ENCODE peak calls at places on chromosomes 2 and 18, in six cellular contexts. One of them, this sample, is unnamed.

GRCh38 chr18:32301976-32302743 is 112.3 kb downstream of the MEP1B start:
- DNase-seq in lower lobe of right lung: no peak
- DNase-seq in right atrium auricular region: no peak
- DNase-seq in heart right ventricle: no peak
- DNase-seq in GM23338: no peak
- DNase-seq in tibial nerve: no peak
- DNase-seq in this sample: no peak

GRCh38 chr18:6428851-6429395 is 14.2 kb upstream of the L3MBTL4 start:
- DNase-seq in tibial nerve: no peak
- DNase-seq in GM23338: no peak
- DNase-seq in right atrium auricular region: no peak
- DNase-seq in heart right ventricle: no peak
- DNase-seq in lower lobe of right lung: no peak
- DNase-seq in this sample: no peak

GRCh38 chr2:215886026-215886425 is 127.3 kb downstream of the MREG start:
- DNase-seq in right atrium auricular region: no peak
- DNase-seq in tibial nerve: no peak
- DNase-seq in heart right ventricle: no peak
- DNase-seq in GM23338: no peak
- DNase-seq in lower lobe of right lung: no peak
- DNase-seq in this sample: no peak

GRCh38 chr2:240300261-240300821 is 135.1 kb upstream of the GPC1 start:
- DNase-seq in lower lobe of right lung: no peak
- DNase-seq in tibial nerve: no peak
- DNase-seq in heart right ventricle: no peak
- DNase-seq in GM23338: no peak
- DNase-seq in right atrium auricular region: peak
- DNase-seq in this sample: peak

GRCh38 chr2:33477473-33478468 is 1.3 kb downstream of the RASGRP3 start:
- DNase-seq in GM23338: no peak
- DNase-seq in heart right ventricle: no peak
- DNase-seq in right atrium auricular region: peak
- DNase-seq in tibial nerve: no peak
- DNase-seq in lower lobe of right lung: peak
- DNase-seq in this sample: no peak

GRCh38 chr2:10222-10875 is 36.0 kb downstream of the FAM110C start:
- DNase-seq in right atrium auricular region: no peak
- DNase-seq in GM23338: no peak
- DNase-seq in lower lobe of right lung: no peak
- DNase-seq in tibial nerve: no peak
- DNase-seq in heart right ventricle: no peak
- DNase-seq in this sample: no peak

GRCh38 chr2:140942284-140942683 is 1188.5 kb downstream of the LRP1B start:
- DNase-seq in right atrium auricular region: no peak
- DNase-seq in heart right ventricle: no peak
- DNase-seq in GM23338: no peak
- DNase-seq in tibial nerve: no peak
- DNase-seq in lower lobe of right lung: no peak
- DNase-seq in this sample: no peak

GRCh38 chr2:218032336-218033171 is 29.8 kb upstream of the TNS1 start:
- DNase-seq in GM23338: no peak
- DNase-seq in heart right ventricle: no peak
- DNase-seq in lower lobe of right lung: no peak
- DNase-seq in right atrium auricular region: peak
- DNase-seq in tibial nerve: no peak
- DNase-seq in this sample: peak

GRCh38 chr2:107502463-107503079 is 324.1 kb upstream of the RGPD4 start:
- DNase-seq in GM23338: peak
- DNase-seq in heart right ventricle: no peak
- DNase-seq in right atrium auricular region: no peak
- DNase-seq in tibial nerve: no peak
- DNase-seq in lower lobe of right lung: no peak
- DNase-seq in this sample: no peak

GRCh38 chr2:589551-589950 is 87.7 kb downstream of the TMEM18 start:
- DNase-seq in right atrium auricular region: peak
- DNase-seq in GM23338: peak
- DNase-seq in heart right ventricle: no peak
- DNase-seq in lower lobe of right lung: no peak
- DNase-seq in tibial nerve: no peak
- DNase-seq in this sample: no peak

GRCh38 chr2:95390272-95390880 is 12.1 kb upstream of the FAHD2A start:
- DNase-seq in right atrium auricular region: no peak
- DNase-seq in tibial nerve: no peak
- DNase-seq in lower lobe of right lung: no peak
- DNase-seq in heart right ventricle: no peak
- DNase-seq in GM23338: no peak
- DNase-seq in this sample: peak

GRCh38 chr2:219684721-219685689 is 57.6 kb downstream of the SLC4A3 start:
- DNase-seq in heart right ventricle: peak
- DNase-seq in GM23338: peak
- DNase-seq in tibial nerve: peak
- DNase-seq in lower lobe of right lung: peak
- DNase-seq in right atrium auricular region: peak
- DNase-seq in this sample: peak

GRCh38 chr2:168466834-168467565 is 10.9 kb downstream of the CERS6 start:
- DNase-seq in heart right ventricle: no peak
- DNase-seq in GM23338: no peak
- DNase-seq in tibial nerve: no peak
- DNase-seq in right atrium auricular region: no peak
- DNase-seq in lower lobe of right lung: no peak
- DNase-seq in this sample: no peak

GRCh38 chr2:95359501-95359930 is 43.0 kb upstream of the FAHD2A start:
- DNase-seq in lower lobe of right lung: no peak
- DNase-seq in heart right ventricle: no peak
- DNase-seq in GM23338: no peak
- DNase-seq in tibial nerve: no peak
- DNase-seq in right atrium auricular region: no peak
- DNase-seq in this sample: peak

GRCh38 chr2:164771897-164772296 is 69.7 kb downstream of the COBLL1 start:
- DNase-seq in right atrium auricular region: no peak
- DNase-seq in tibial nerve: no peak
- DNase-seq in lower lobe of right lung: no peak
- DNase-seq in GM23338: no peak
- DNase-seq in heart right ventricle: no peak
- DNase-seq in this sample: no peak

GRCh38 chr18:69786427-69786826 is 161.2 kb downstream of the CD226 start:
- DNase-seq in lower lobe of right lung: no peak
- DNase-seq in tibial nerve: no peak
- DNase-seq in heart right ventricle: no peak
- DNase-seq in right atrium auricular region: no peak
- DNase-seq in GM23338: no peak
- DNase-seq in this sample: no peak

GRCh38 chr2:64327510-64328414 is 126.2 kb upstream of the LGALSL start:
- DNase-seq in lower lobe of right lung: peak
- DNase-seq in tibial nerve: no peak
- DNase-seq in GM23338: peak
- DNase-seq in right atrium auricular region: no peak
- DNase-seq in heart right ventricle: peak
- DNase-seq in this sample: no peak

GRCh38 chr18:48031011-48031480 is 100.6 kb upstream of the SMAD2 start:
- DNase-seq in tibial nerve: no peak
- DNase-seq in right atrium auricular region: no peak
- DNase-seq in GM23338: peak
- DNase-seq in heart right ventricle: no peak
- DNase-seq in lower lobe of right lung: peak
- DNase-seq in this sample: no peak

GRCh38 chr2:160603771-160604510 is 110.3 kb upstream of the RBMS1 start:
- DNase-seq in tibial nerve: no peak
- DNase-seq in lower lobe of right lung: no peak
- DNase-seq in heart right ventricle: no peak
- DNase-seq in GM23338: no peak
- DNase-seq in right atrium auricular region: no peak
- DNase-seq in this sample: no peak

GRCh38 chr2:158686166-158686792 is 108.8 kb upstream of the DAPL1 start:
- DNase-seq in GM23338: no peak
- DNase-seq in right atrium auricular region: no peak
- DNase-seq in tibial nerve: no peak
- DNase-seq in heart right ventricle: peak
- DNase-seq in lower lobe of right lung: no peak
- DNase-seq in this sample: no peak

GRCh38 chr18:10736984-10737383 is 211.2 kb downstream of the NAPG start:
- DNase-seq in right atrium auricular region: no peak
- DNase-seq in heart right ventricle: no peak
- DNase-seq in tibial nerve: no peak
- DNase-seq in lower lobe of right lung: no peak
- DNase-seq in GM23338: peak
- DNase-seq in this sample: no peak

GRCh38 chr2:238425979-238426567 is 654 bp upstream of the ASB1 start:
- DNase-seq in tibial nerve: no peak
- DNase-seq in lower lobe of right lung: no peak
- DNase-seq in heart right ventricle: no peak
- DNase-seq in right atrium auricular region: no peak
- DNase-seq in GM23338: peak
- DNase-seq in this sample: no peak

GRCh38 chr18:25256439-25256838 is 95.5 kb downstream of the ZNF521 start:
- DNase-seq in right atrium auricular region: no peak
- DNase-seq in heart right ventricle: no peak
- DNase-seq in GM23338: peak
- DNase-seq in lower lobe of right lung: no peak
- DNase-seq in tibial nerve: no peak
- DNase-seq in this sample: no peak

GRCh38 chr2:191617589-191617988 is 60.3 kb upstream of the NABP1 start:
- DNase-seq in heart right ventricle: no peak
- DNase-seq in GM23338: no peak
- DNase-seq in tibial nerve: no peak
- DNase-seq in right atrium auricular region: no peak
- DNase-seq in lower lobe of right lung: no peak
- DNase-seq in this sample: no peak

GRCh38 chr18:48600746-48601090 is 61.9 kb downstream of the CTIF start:
- DNase-seq in right atrium auricular region: no peak
- DNase-seq in heart right ventricle: no peak
- DNase-seq in GM23338: no peak
- DNase-seq in lower lobe of right lung: no peak
- DNase-seq in tibial nerve: no peak
- DNase-seq in this sample: no peak

GRCh38 chr2:11550901-11551568 is 17.2 kb downstream of the GREB1 start:
- DNase-seq in right atrium auricular region: peak
- DNase-seq in tibial nerve: no peak
- DNase-seq in lower lobe of right lung: no peak
- DNase-seq in heart right ventricle: no peak
- DNase-seq in GM23338: no peak
- DNase-seq in this sample: no peak

GRCh38 chr2:126981476-126981875 is 82.8 kb downstream of the TEX51 start:
- DNase-seq in right atrium auricular region: no peak
- DNase-seq in lower lobe of right lung: no peak
- DNase-seq in tibial nerve: no peak
- DNase-seq in GM23338: no peak
- DNase-seq in heart right ventricle: no peak
- DNase-seq in this sample: no peak

GRCh38 chr2:74548919-74549684 is 4.6 kb downstream of the LOXL3 start:
- DNase-seq in GM23338: peak
- DNase-seq in lower lobe of right lung: peak
- DNase-seq in heart right ventricle: peak
- DNase-seq in tibial nerve: peak
- DNase-seq in right atrium auricular region: peak
- DNase-seq in this sample: peak

GRCh38 chr2:71101656-71102055 is 28.4 kb downstream of the MCEE start:
- DNase-seq in lower lobe of right lung: no peak
- DNase-seq in tibial nerve: no peak
- DNase-seq in heart right ventricle: no peak
- DNase-seq in GM23338: no peak
- DNase-seq in right atrium auricular region: no peak
- DNase-seq in this sample: no peak

DNA sequence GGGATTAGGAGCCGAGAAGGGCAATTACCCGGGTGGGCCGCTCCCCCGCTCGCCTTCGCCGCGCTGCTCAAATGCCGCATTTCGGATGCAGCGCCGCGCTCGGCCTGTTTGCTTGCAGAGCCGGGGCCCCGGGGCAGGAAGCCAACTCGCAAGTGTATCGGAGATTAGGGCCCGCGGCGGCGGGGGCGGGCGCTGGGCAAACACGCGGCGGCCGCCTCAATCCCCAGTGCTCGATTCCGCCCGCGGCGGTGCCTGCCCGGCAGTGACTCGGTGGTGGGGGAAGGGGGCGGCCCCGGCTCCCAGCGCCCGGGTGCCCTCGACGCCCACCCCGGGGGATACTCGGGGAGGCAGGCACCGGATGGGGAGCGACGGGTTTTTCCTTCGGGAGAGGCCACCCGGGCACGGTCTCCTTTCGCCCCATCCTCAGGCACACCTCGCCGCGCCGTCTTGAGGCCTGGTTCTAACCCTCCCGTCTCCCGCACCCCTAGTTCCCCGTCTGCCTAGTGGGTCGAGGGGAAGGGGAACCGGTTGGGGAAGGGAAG is 26.6 kb upstream of the NOTO start:
- DNase-seq in lower lobe of right lung: peak
- DNase-seq in tibial nerve: peak
- DNase-seq in heart right ventricle: peak
- DNase-seq in GM23338: peak
- DNase-seq in right atrium auricular region: peak
- DNase-seq in this sample: peak
- H3K4me3 ChIP-seq in lower lobe of right lung: peak
- H3K4me3 ChIP-seq in tibial nerve: peak
- H3K4me3 ChIP-seq in heart right ventricle: peak
- H3K4me3 ChIP-seq in GM23338: peak
- H3K4me3 ChIP-seq in right atrium auricular region: peak
- H3K4me3 ChIP-seq in this sample: peak

GRCh38 chr2:128304715-128305554 is 13.7 kb downstream of the HS6ST1 start:
- DNase-seq in lower lobe of right lung: peak
- DNase-seq in tibial nerve: peak
- DNase-seq in GM23338: peak
- DNase-seq in right atrium auricular region: peak
- DNase-seq in heart right ventricle: peak
- DNase-seq in this sample: no peak

GRCh38 chr2:128303095-128303791 is 15.4 kb downstream of the HS6ST1 start:
- DNase-seq in right atrium auricular region: no peak
- DNase-seq in lower lobe of right lung: no peak
- DNase-seq in GM23338: no peak
- DNase-seq in tibial nerve: no peak
- DNase-seq in heart right ventricle: no peak
- DNase-seq in this sample: no peak

GRCh38 chr2:128303911-128304310 is 14.8 kb downstream of the HS6ST1 start:
- DNase-seq in tibial nerve: no peak
- DNase-seq in lower lobe of right lung: no peak
- DNase-seq in heart right ventricle: no peak
- DNase-seq in right atrium auricular region: no peak
- DNase-seq in GM23338: no peak
- DNase-seq in this sample: no peak

GRCh38 chr2:128305555-128306080 is 13.1 kb downstream of the HS6ST1 start:
- DNase-seq in GM23338: no peak
- DNase-seq in right atrium auricular region: no peak
- DNase-seq in tibial nerve: no peak
- DNase-seq in heart right ventricle: peak
- DNase-seq in lower lobe of right lung: peak
- DNase-seq in this sample: no peak

GRCh38 chr2:128304330-128304714 is 14.3 kb downstream of the HS6ST1 start:
- DNase-seq in right atrium auricular region: no peak
- DNase-seq in heart right ventricle: no peak
- DNase-seq in tibial nerve: no peak
- DNase-seq in GM23338: no peak
- DNase-seq in lower lobe of right lung: no peak
- DNase-seq in this sample: no peak
- H3K27ac ChIP-seq in right atrium auricular region: peak
- H3K27ac ChIP-seq in heart right ventricle: peak
- H3K27ac ChIP-seq in tibial nerve: no peak
- H3K27ac ChIP-seq in GM23338: no peak
- H3K27ac ChIP-seq in lower lobe of right lung: no peak
- H3K27ac ChIP-seq in this sample: peak

GRCh38 chr2:231709981-231710750 is 1.8 kb downstream of the PTMA start:
- DNase-seq in heart right ventricle: peak
- DNase-seq in GM23338: peak
- DNase-seq in right atrium auricular region: peak
- DNase-seq in tibial nerve: peak
- DNase-seq in lower lobe of right lung: peak
- DNase-seq in this sample: peak
- TF ChIP-seq CTCF in heart right ventricle: peak
- TF ChIP-seq CTCF in GM23338: peak
- TF ChIP-seq CTCF in right atrium auricular region: peak
- TF ChIP-seq CTCF in tibial nerve: peak
- TF ChIP-seq CTCF in lower lobe of right lung: peak
- TF ChIP-seq CTCF in this sample: peak

GRCh38 chr18:30997223-30997622 is 45.3 kb downstream of the DSC3 start:
- DNase-seq in GM23338: no peak
- DNase-seq in heart right ventricle: no peak
- DNase-seq in tibial nerve: no peak
- DNase-seq in lower lobe of right lung: no peak
- DNase-seq in right atrium auricular region: no peak
- DNase-seq in this sample: no peak
- H3K4me3 ChIP-seq in GM23338: no peak
- H3K4me3 ChIP-seq in heart right ventricle: no peak
- H3K4me3 ChIP-seq in tibial nerve: no peak
- H3K4me3 ChIP-seq in lower lobe of right lung: no peak
- H3K4me3 ChIP-seq in right atrium auricular region: no peak
- H3K4me3 ChIP-seq in this sample: no peak

This sample was measured in coronary artery.